ENCODE peak calls at places on chromosomes 2 and 18, in eight cellular contexts. W is GM23338; V is psoas muscle; A is HT-29; F is SK-N-SH; N is sigmoid colon; S is osteocyte; L is stimulated activated CD4-positive, alpha-beta T cell treated with anti-CD3 and anti-CD28 coated beads, Interleukin-15, amount 100 ng/mL, for 24 hours. X is an unnamed sample.

GRCh38 chr2:117514391-117514790 is 300.1 kb upstream of the DDX18 start:
- DNase-seq in N (no peak), S (no peak), L (no peak), A (no peak), W (no peak), V (no peak), F (no peak), X (no peak)

GRCh38 chr2:229445501-229446294 is 174.6 kb upstream of the PID1 start:
- DNase-seq in A (no peak), S (no peak), F (no peak), L (no peak), V (peak; percentile 56), W (no peak), N (peak; percentile 87), X (no peak)

GRCh38 chr18:36354989-36355388 is 57.5 kb downstream of the FHOD3 start:
- DNase-seq in S (no peak), L (peak; percentile 20), A (no peak), W (no peak), F (no peak), N (no peak), V (peak; percentile 48), X (no peak)

GRCh38 chr18:32930695-32931301 is 158.0 kb upstream of the KLHL14 start:
- DNase-seq in S (no peak), V (no peak), L (no peak), N (no peak), A (peak; percentile 19), W (peak; percentile 71), F (peak; percentile 58), X (no peak)

GRCh38 chr2:19775838-19776237 is 125.9 kb downstream of the TTC32 start:
- DNase-seq in A (no peak), N (no peak), S (no peak), L (no peak), W (no peak), V (no peak), F (no peak), X (peak; percentile 15)

GRCh38 chr2:191215666-191216065 is 29.5 kb upstream of the MYO1B start:
- DNase-seq in N (no peak), A (no peak), W (no peak), L (no peak), F (no peak), S (no peak), V (no peak), X (no peak)

GRCh38 chr18:76169733-76170132 is 325.3 kb downstream of the ZNF516 start:
- DNase-seq in S (no peak), W (no peak), A (peak; percentile 20), N (no peak), F (no peak), V (no peak), L (no peak), X (no peak)

GRCh38 chr2:177636672-177637071 is 244.1 kb downstream of the AGPS start:
- DNase-seq in F (no peak), S (no peak), N (no peak), W (no peak), V (no peak), L (no peak), A (no peak), X (no peak)

GRCh38 chr2:109215866-109216265 is 86.9 kb downstream of the SH3RF3 start:
- DNase-seq in N (no peak), V (no peak), L (no peak), W (no peak), F (no peak), S (no peak), A (no peak), X (no peak)

GRCh38 chr2:27308359-27308875 is at the start of gene UCN:
- DNase-seq in W (peak; percentile 83), A (no peak), L (peak; percentile 13), F (peak; percentile 82), N (no peak), V (peak; percentile 53), S (no peak), X (no peak)